ENCODE peak calls at places on chromosomes 16 and 17, in four cellular contexts. F, T, W and K are unnamed samples.

GRCh38 chr16:85234310-85235235 is 122.3 kb upstream of the CIBAR2 start:
- DNase-seq in T (no peak), F (peak; percentile 70), W (peak; percentile 74), K (peak; percentile 92)

GRCh38 chr16:49754495-49755290 is 101.2 kb downstream of the ZNF423 start:
- DNase-seq in T (no peak), W (peak; percentile 72), F (no peak), K (peak; percentile 47)

GRCh38 chr16:25395528-25395927 is 137.9 kb upstream of the ZKSCAN2 start:
- DNase-seq in W (no peak), T (no peak), F (no peak), K (peak; percentile 13)

GRCh38 chr17:37610971-37611370 is 1.8 kb upstream of the SYNRG start:
- DNase-seq in F (no peak), T (no peak), W (no peak), K (no peak)

GRCh38 chr17:45425125-45425983 is 7.3 kb downstream of the ARHGAP27 start:
- DNase-seq in T (peak; percentile 98), F (peak; percentile 99), W (peak; percentile 86), K (peak; percentile 80)

GRCh38 chr17:41987642-41988041 is 21.0 kb downstream of the CNP start:
- DNase-seq in W (no peak), F (no peak), T (no peak), K (no peak)

GRCh38 chr16:67030221-67030962 is 1.4 kb downstream of the CBFB start:
- DNase-seq in T (no peak), F (no peak), W (no peak), K (no peak)

GRCh38 chr17:44159519-44160210 is 10.8 kb upstream of the ASB16 start:
- DNase-seq in W (no peak), T (no peak), F (no peak), K (no peak)

GRCh38 chr17:27473748-27474609 is 17.7 kb downstream of the KSR1 start:
- DNase-seq in T (no peak), F (no peak), W (no peak), K (no peak)

GRCh38 chr16:59991171-59991570 is 1257.1 kb upstream of the GOT2 start:
- DNase-seq in W (no peak), F (no peak), T (no peak), K (no peak)

GRCh38 chr17:56593073-56593740 is at the start of gene NOG:
- DNase-seq in T (no peak), F (no peak), W (no peak), K (peak; percentile 73)

GRCh38 chr17:38939987-38940386 is 14.6 kb downstream of the LASP1NB start:
- DNase-seq in F (no peak), W (no peak), T (no peak), K (no peak)

GRCh38 chr16:31043898-31044481 is 10.6 kb downstream of the STX4 start:
- DNase-seq in W (no peak), T (no peak), F (no peak), K (no peak)

GRCh38 chr16:50558913-50559312 is 10.7 kb downstream of the NKD1 start:
- DNase-seq in W (no peak), T (no peak), F (no peak), K (no peak)

GRCh38 chr16:10256855-10257641 is 74.8 kb upstream of the GRIN2A start:
- DNase-seq in W (peak; percentile 9), F (peak; percentile 91), T (no peak), K (peak; percentile 66)
- TF ChIP-seq SP1 in W (peak; percentile 32), F (no peak), T (no peak), K (no peak)

GRCh38 chr17:62703269-62703775 is 75.9 kb downstream of the MRC2 start:
- DNase-seq in T (no peak), W (no peak), F (no peak), K (no peak)
- TF ChIP-seq MAX in T (no peak), W (no peak), F (no peak), K (no peak)

DNA sequence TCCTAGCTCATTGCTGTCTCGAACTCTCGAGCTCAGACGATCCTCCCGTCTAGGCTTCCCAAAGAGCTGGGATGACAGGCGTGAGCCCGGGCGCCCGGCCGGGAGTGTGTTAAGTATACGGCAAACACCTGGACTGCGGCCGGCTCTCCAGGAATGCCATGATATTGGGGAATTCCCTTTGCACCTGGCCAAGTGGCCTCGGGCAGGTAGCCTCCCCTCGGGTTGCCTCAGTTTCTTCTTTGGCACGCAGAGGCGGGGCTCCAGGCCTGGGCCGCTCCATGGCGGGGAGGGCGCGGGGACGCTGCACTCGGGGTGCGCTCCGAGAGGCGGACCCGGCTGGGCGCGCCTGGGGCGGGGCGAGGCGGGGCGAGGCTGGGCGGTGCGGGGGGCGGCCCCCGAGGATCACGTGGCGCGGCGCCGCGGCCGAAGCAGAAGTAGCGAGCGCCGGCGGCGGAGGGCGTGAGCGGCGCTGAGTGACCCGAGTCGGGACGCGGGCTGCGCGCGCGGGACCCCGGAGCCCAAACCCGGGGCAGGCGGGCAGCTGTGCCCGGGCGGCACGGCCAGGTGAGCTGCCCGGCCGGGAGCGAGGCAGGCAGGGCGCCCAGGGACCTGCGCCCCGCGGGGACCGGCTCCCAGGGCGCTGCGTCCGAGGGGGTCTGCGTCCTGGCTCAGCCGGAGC is at the start of gene PLCG2:
- DNase-seq in W (no peak), T (peak; percentile 47), F (no peak), K (peak; percentile 78)
- TF ChIP-seq SP1 in W (no peak), T (no peak), F (no peak), K (peak; percentile 79)

DNA sequence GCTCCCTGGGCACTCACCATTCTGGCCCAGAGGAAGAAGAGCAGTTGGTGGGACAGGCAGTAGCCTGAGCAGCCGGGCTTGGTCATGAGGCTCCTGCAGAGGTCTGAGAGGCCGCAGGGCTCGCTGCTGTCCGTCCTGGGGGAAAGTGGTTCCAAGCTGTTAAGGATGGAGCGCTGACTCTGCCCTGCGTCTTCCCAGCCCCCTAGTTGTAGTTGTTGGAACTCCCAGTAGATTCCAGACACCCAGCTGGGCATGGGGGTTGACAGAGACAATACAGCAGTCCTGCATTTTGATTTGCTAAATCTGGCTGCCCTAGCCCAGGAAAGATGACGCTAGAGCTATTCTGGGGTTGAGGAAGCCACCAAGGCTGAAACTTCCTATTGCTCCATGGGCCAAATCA is 7.3 kb downstream of the C16orf89 start:
- DNase-seq in T (no peak), F (peak; percentile 47), W (no peak), K (peak; percentile 86)
- TF ChIP-seq MAX in T (no peak), F (no peak), W (no peak), K (no peak)

DNA sequence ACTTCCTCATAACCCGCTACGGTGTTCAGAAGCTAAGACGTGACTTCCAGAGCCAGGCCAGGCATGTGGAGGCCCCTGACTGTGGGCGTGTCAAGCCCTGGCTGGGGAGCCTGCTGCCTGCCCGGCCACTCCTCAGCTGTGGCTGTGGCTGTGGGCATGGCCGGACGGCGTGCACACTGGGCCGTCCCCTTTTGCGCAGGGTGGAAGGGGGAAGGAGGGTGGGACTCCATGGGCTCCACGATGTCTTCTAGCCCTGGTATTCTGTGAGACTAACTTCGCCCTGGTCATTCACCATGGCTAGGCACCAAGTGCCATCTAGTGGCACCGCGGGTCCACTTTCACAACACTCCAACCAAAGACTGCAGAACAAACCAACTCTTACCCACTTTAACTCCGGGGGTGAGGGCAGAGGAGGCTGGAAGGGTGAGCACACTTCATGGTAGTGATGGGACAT is 67.9 kb downstream of the N4BP1 start:
- DNase-seq in F (no peak), W (no peak), T (no peak), K (no peak)
- TF ChIP-seq SP1 in F (no peak), W (no peak), T (no peak), K (no peak)

DNA sequence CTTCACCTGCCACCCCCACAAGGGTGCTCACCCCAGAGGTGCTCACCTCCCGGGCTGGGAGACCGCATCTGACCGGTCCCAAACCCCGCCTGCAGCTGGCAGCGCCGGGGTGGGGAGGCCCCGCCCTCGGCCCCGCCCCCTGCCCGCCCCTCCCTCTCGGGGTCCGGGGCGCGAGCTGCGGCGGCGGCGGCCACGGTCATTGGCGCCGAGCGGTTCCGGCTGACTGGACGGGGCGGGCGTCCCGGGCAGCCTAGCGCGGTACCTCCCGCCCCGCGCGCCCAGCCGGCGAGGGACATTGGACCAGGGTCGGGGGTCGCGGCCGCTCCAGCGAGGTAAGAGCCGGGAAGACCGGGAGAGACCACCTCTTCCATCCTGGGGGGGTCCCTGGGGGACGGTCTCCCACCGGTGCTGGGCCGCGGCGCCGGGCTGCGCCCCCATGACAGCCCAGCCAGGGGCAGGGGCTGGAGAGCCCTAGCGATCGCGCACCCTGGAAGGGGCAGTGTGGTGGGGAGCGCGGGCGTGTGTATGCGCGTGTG is at the start of gene CACNG5:
- DNase-seq in F (no peak), W (no peak), T (no peak), K (peak; percentile 69)
- TF ChIP-seq MAX in F (no peak), W (no peak), T (no peak), K (no peak)

DNA sequence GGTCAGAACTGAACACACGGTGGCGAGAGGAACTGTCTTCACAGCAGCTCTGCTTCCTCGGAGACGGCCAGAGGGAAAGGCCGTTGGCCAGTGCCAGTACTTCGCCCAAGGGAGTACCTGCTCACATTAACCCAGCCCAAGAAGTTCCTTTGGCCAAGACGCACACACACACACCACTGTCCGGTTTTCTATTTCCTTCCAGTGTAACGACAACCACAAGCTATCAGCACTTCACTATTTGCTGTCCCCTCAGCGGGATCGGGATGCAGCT is 735 bp upstream of the GGNBP2 start:
- DNase-seq in T (no peak), W (no peak), F (peak; percentile 14), K (no peak)
- TF ChIP-seq SP1 in T (no peak), W (no peak), F (no peak), K (no peak)